ENCODE peak calls at places on chromosomes 6 and 20, in eight cellular contexts. Z, A, D, U, W, T, K and P are unnamed samples.

GRCh38 chr20:40763646-40764295 is 74.7 kb upstream of the MAFB start:
- DNase-seq in W (no peak), U (no peak), K (no peak), A (no peak), T (peak; percentile 15), Z (no peak), D (no peak), P (no peak)

GRCh38 chr20:10094566-10095173 is 59.9 kb downstream of the ANKEF1 start:
- DNase-seq in Z (peak; percentile 26), T (peak; percentile 29), U (no peak), D (no peak), K (peak; percentile 26), W (no peak), A (no peak), P (no peak)

GRCh38 chr6:125509477-125509876 is 207.7 kb upstream of the HDDC2 start:
- DNase-seq in A (no peak), T (no peak), U (no peak), Z (no peak), W (no peak), D (no peak), K (no peak), P (no peak)

GRCh38 chr6:159719287-159719686 is 8.0 kb upstream of the WTAP start:
- DNase-seq in Z (no peak), A (no peak), U (no peak), K (no peak), D (no peak), T (no peak), W (no peak), P (no peak)

GRCh38 chr20:5748246-5748645 is 2.0 kb upstream of the SHLD1 start:
- DNase-seq in U (no peak), A (no peak), D (no peak), K (no peak), W (no peak), T (no peak), Z (no peak), P (no peak)

GRCh38 chr20:8215516-8215915 is 83.5 kb downstream of the PLCB1 start:
- DNase-seq in D (peak; percentile 34), T (peak; percentile 58), W (no peak), A (no peak), K (no peak), U (no peak), Z (peak; percentile 63), P (no peak)

GRCh38 chr6:4603291-4603690 is 172.9 kb upstream of the CDYL start:
- DNase-seq in W (peak; percentile 97), T (peak; percentile 80), D (peak; percentile 79), K (peak; percentile 98), U (peak; percentile 63), A (peak; percentile 52), Z (peak; percentile 95), P (no peak)

GRCh38 chr20:33284937-33285336 is 1.9 kb downstream of the BPIFB1 start:
- DNase-seq in U (no peak), Z (no peak), K (no peak), T (no peak), A (no peak), D (no peak), W (no peak), P (no peak)

GRCh38 chr6:33066917-33067521 is 6.4 kb downstream of the HLA-DPA1 start:
- DNase-seq in K (no peak), U (no peak), T (no peak), A (no peak), W (no peak), D (no peak), Z (no peak), P (no peak)

GRCh38 chr6:145148392-145149175 is 586.7 kb downstream of the EPM2A start:
- DNase-seq in W (peak; percentile 88), T (peak; percentile 76), K (peak; percentile 95), A (peak; percentile 32), D (peak; percentile 36), U (peak; percentile 20), Z (peak; percentile 25), P (no peak)

GRCh38 chr20:58651548-58651822 is 402 bp downstream of the STX16 start:
- DNase-seq in Z (no peak), D (no peak), A (no peak), W (no peak), U (no peak), T (no peak), K (no peak), P (no peak)

GRCh38 chr20:21396921-21397340 is 395 bp downstream of the NKX2-4 start:
- DNase-seq in A (no peak), K (peak; percentile 6), U (peak; percentile 18), D (no peak), T (no peak), W (no peak), Z (no peak), P (no peak)

GRCh38 chr6:52995913-52996685 is 1.0 kb upstream of the GSTA4 start:
- DNase-seq in T (peak; percentile 84), D (peak; percentile 18), Z (peak; percentile 87), A (peak; percentile 44), W (peak; percentile 76), K (peak; percentile 83), U (peak; percentile 46), P (no peak)

GRCh38 chr20:19727251-19727847 is 30.7 kb upstream of the RIN2 start:
- DNase-seq in K (no peak), Z (no peak), U (no peak), T (no peak), D (no peak), W (no peak), A (no peak), P (no peak)

GRCh38 chr6:123117145-123117908 is 121.3 kb downstream of the CLVS2 start:
- DNase-seq in Z (no peak), U (no peak), A (no peak), D (no peak), K (no peak), W (no peak), T (no peak), P (no peak)

GRCh38 chr6:1363729-1364572 is 25.4 kb upstream of the FOXF2 start:
- DNase-seq in Z (no peak), D (no peak), T (no peak), A (no peak), K (peak; percentile 29), U (peak; percentile 48), W (no peak), P (no peak)
- TF ChIP-seq CTCF in Z (no peak), D (peak; percentile 36), T (peak; percentile 25), A (no peak), K (peak; percentile 31), U (peak; percentile 15), W (peak; percentile 44), P (peak; percentile 60)

DNA sequence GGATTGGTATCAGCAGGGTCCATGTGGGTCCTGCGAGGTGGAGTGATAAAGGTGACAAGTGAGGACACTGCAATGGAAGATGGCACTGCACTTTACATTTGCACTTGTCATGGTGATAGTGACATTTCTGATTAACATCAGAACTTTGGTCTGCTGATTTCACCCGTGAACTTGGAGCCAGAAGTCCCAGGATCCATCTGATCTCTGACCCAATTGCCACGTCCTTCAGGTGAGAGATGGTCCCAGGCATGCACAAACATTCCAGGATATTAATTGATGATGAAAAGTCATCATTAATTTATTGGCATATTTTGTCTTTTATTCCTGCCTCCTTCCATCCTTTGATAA is 9.8 kb upstream of the GHRH start:
- DNase-seq in W (no peak), K (no peak), D (no peak), Z (no peak), T (no peak), U (no peak), A (no peak), P (no peak)
- TF ChIP-seq CTCF in W (no peak), K (no peak), D (no peak), Z (no peak), T (no peak), U (no peak), A (no peak), P (no peak)

GRCh38 chr6:161019324-161019839 is 27.8 kb downstream of the MAP3K4 start:
- DNase-seq in D (no peak), A (no peak), T (no peak), U (no peak), W (no peak), Z (no peak), K (no peak), P (no peak)

GRCh38 chr6:161023316-161023715 is 31.7 kb downstream of the MAP3K4 start:
- DNase-seq in D (no peak), Z (no peak), A (no peak), W (no peak), K (no peak), U (no peak), T (no peak), P (no peak)

GRCh38 chr6:161021978-161022743 is 30.6 kb downstream of the MAP3K4 start:
- DNase-seq in Z (no peak), U (no peak), D (no peak), K (no peak), A (no peak), T (no peak), W (no peak), P (no peak)

GRCh38 chr6:161024364-161024920 is 32.9 kb downstream of the MAP3K4 start:
- DNase-seq in W (no peak), D (no peak), T (no peak), Z (no peak), U (no peak), A (no peak), K (no peak), P (no peak)

DNA sequence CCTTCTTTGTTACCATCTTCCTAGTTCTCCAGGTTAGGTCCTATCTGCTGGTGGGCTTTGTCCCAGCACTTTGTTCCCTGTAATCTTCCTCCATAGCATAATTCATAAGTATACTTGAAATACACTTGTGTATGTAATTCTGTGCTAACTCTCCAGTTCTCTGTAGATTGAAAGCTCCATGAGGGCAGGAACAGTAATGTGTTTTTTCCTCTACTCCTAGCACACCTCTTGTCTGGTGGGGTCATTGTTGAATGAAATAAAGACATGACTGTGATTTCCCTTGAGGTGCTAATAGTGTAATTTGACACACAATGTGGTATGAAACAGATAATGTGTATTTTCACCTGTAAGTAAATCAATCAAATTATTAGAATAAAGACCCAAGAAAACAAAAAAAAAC is 30.0 kb downstream of the MAP3K4 start:
- DNase-seq in D (no peak), K (no peak), W (no peak), Z (no peak), T (no peak), U (no peak), A (no peak), P (no peak)
- TF ChIP-seq CTCF in D (no peak), K (no peak), W (no peak), Z (no peak), T (no peak), U (no peak), A (no peak), P (no peak)

DNA sequence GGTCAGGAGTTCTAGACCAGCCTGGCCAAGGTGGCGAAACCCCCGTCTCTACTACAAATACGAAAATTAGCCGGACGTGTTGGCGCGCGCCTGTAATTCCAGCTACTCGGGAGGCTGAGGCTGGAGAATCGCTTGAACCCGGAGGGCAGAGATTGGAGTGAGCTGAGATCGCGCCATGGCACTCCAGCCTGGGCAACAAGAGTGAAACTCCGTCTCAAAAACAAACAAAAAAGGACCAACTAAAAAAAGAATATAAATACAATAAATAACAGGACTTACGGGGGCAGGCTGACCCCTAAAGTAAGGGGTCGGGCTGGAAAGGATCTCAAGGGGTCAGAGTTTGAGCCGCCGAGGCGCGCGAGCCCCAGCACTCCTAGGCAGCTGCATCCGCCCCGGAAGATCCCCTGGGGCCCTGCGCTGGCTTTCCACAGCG is 509 bp upstream of the TPD52L2 start:
- DNase-seq in T (no peak), U (no peak), Z (no peak), W (no peak), D (no peak), K (no peak), A (no peak), P (no peak)
- TF ChIP-seq CTCF in T (no peak), U (peak; percentile 3), Z (no peak), W (no peak), D (no peak), K (no peak), A (no peak), P (no peak)